ENCODE peak calls at places on chromosomes 13 and 19, in five cellular contexts. I is H1, O is H9, M is neuronal stem cell, E is trophoblast cell. C is an unnamed sample.

GRCh38 chr13:30026909-30027308 is 176.5 kb upstream of the UBL3 start:
- DNase-seq in I (no peak), O (no peak), M (no peak), E (no peak), C (no peak)

GRCh38 chr13:106619688-106620555 is 52.0 kb upstream of the ARGLU1 start:
- DNase-seq in I (no peak), O (peak; percentile 51), M (peak; percentile 30), E (no peak), C (peak; percentile 62)

GRCh38 chr19:11203194-11204075 is 6.1 kb upstream of the KANK2 start:
- DNase-seq in I (peak; percentile 88), O (peak; percentile 79), M (peak; percentile 53), E (peak; percentile 15), C (peak; percentile 93)

GRCh38 chr19:38734426-38735256 is 9.6 kb downstream of the CAPN12 start:
- DNase-seq in I (no peak), O (peak; percentile 39), M (no peak), E (peak; percentile 55), C (peak; percentile 43)

GRCh38 chr19:18848860-18849661 is 17.3 kb downstream of the UPF1 start:
- DNase-seq in I (no peak), O (no peak), M (no peak), E (no peak), C (no peak)

GRCh38 chr19:1265611-1266115 is 3.5 kb upstream of the CIRBP start:
- DNase-seq in I (no peak), O (no peak), M (no peak), E (peak; percentile 54), C (peak; percentile 98)

GRCh38 chr13:52599037-52599852 is 43.0 kb upstream of the HNRNPA1L2 start:
- DNase-seq in I (no peak), O (no peak), M (no peak), E (no peak), C (no peak)

GRCh38 chr19:2049741-2050348 is 1.2 kb downstream of the MKNK2 start:
- DNase-seq in I (no peak), O (peak; percentile 55), M (no peak), E (peak; percentile 78), C (peak; percentile 73)

GRCh38 chr13:79311456-79311855 is 94.6 kb downstream of the RBM26 start:
- DNase-seq in I (no peak), O (no peak), M (no peak), E (no peak), C (peak; percentile 15)

GRCh38 chr13:91546865-91547264 is 148.4 kb downstream of the GPC5 start:
- DNase-seq in I (no peak), O (no peak), M (no peak), E (no peak), C (peak; percentile 69)

GRCh38 chr19:8168537-8168936 is 19.1 kb upstream of the FBN3 start:
- DNase-seq in I (no peak), O (no peak), M (no peak), E (no peak), C (no peak)

GRCh38 chr19:58181902-58182576 is 822 bp upstream of the ZNF274 start:
- DNase-seq in I (peak; percentile 62), O (peak; percentile 75), M (no peak), E (peak; percentile 40), C (peak; percentile 35)

GRCh38 chr19:44635581-44636438 is 7.9 kb upstream of the PVR start:
- DNase-seq in I (no peak), O (no peak), M (no peak), E (no peak), C (no peak)

GRCh38 chr19:49272204-49272603 is 52.8 kb downstream of the SLC6A16 start:
- DNase-seq in I (no peak), O (no peak), M (no peak), E (no peak), C (no peak)

GRCh38 chr19:13396256-13397080 is 109.8 kb downstream of the CACNA1A start:
- DNase-seq in I (peak; percentile 78), O (peak; percentile 88), M (peak; percentile 53), E (peak; percentile 7), C (peak; percentile 39)

GRCh38 chr13:73230714-73231113 is 171.9 kb downstream of the KLF5 start:
- DNase-seq in I (no peak), O (no peak), M (no peak), E (no peak), C (no peak)

GRCh38 chr19:11243798-11244169 is 4.4 kb downstream of the ANGPTL8 start:
- DNase-seq in I (no peak), O (no peak), M (no peak), E (no peak), C (no peak)

GRCh38 chr19:4103073-4103418 is 20.9 kb downstream of the MAP2K2 start:
- DNase-seq in I (no peak), O (no peak), M (no peak), E (no peak), C (no peak)

GRCh38 chr13:114153485-114154080 is 21.2 kb upstream of the RASA3 start:
- DNase-seq in I (no peak), O (no peak), M (no peak), E (no peak), C (no peak)
- H3K9ac ChIP-seq in I (no peak overlapping the region), O (no peak overlapping the region), M (peak overlapping the region; percentile 31), E (no peak overlapping the region), C (no peak overlapping the region)

DNA sequence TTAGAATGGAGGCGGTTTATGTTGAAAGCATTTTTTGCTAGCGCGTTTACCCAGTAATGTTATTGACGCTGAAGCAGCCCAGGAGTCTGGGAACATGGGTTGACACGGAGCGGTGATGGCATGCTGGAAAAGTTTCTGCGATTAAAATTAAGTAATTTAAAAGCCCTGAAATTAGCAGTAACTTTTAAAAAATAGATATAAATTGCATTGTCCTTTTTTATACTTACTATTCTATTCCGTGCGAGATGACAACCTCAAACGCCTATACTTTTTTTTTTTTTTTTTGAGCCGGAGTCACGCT is 631 bp upstream of the ZNF160 start:
- DNase-seq in I (no peak), O (no peak), M (no peak), E (no peak), C (no peak)
- H2BK5ac ChIP-seq in I (no peak overlapping the region), O (no peak overlapping the region), M (no peak overlapping the region), E (no peak overlapping the region), C (no peak overlapping the region)

DNA sequence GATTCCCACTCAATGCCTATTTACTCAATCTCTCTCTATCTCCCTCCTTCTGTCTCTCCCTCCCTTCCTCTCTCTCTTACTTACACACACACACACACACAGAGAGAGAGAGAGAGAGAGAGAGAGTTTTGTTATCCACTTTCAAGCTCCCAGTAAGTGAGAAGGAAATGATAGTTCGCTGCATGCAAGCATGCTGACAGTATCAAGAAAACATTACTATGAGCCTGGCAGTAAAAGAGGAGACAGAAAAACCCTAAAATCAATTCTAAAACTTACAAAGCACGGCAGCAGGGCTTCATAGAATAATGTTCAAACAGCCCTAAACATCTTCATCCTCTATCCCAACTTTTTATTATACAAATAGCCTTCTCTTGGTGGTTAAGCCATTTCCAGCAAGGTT is 171.9 kb downstream of the FOXO1 start:
- DNase-seq in I (no peak), O (no peak), M (no peak), E (no peak), C (peak; percentile 1)
- H2BK12ac ChIP-seq in I (no peak overlapping the region), O (no peak overlapping the region), M (no peak overlapping the region), E (no peak overlapping the region), C (no peak overlapping the region)

GRCh38 chr19:46412034-46412982 is 1.1 kb downstream of the CCDC8 start:
- DNase-seq in I (no peak), O (peak; percentile 42), M (no peak), E (no peak), C (no peak)
- H3K9ac ChIP-seq in I (peak overlapping the region; percentile 76), O (peak overlapping the region; percentile 78), M (peak overlapping the region; percentile 89), E (peak overlapping the region; percentile 87), C (peak overlapping the region; percentile 82)

C was measured in mesenchymal stem cell.